ENCODE peak calls at places on chromosome 1, in seven cellular contexts. One of them, this sample, is unnamed.

GRCh38 chr1:51327386-51327785 is 3.0 kb downstream of the TTC39A start:
- DNase-seq in fibroblast of lung: peak
- DNase-seq in kidney: no peak
- DNase-seq in cardiac fibroblast: peak
- DNase-seq in foreskin fibroblast: no peak
- DNase-seq in tibial nerve: no peak
- DNase-seq in RWPE2: no peak
- DNase-seq in this sample: no peak

GRCh38 chr1:241612533-241613505 is 27.4 kb downstream of the CHML start:
- DNase-seq in cardiac fibroblast: peak
- DNase-seq in tibial nerve: no peak
- DNase-seq in fibroblast of lung: peak
- DNase-seq in kidney: no peak
- DNase-seq in RWPE2: no peak
- DNase-seq in foreskin fibroblast: peak
- DNase-seq in this sample: no peak

GRCh38 chr1:168960595-168960994 is 145.9 kb upstream of the ATP1B1 start:
- DNase-seq in foreskin fibroblast: no peak
- DNase-seq in cardiac fibroblast: peak
- DNase-seq in kidney: no peak
- DNase-seq in fibroblast of lung: no peak
- DNase-seq in tibial nerve: no peak
- DNase-seq in RWPE2: no peak
- DNase-seq in this sample: no peak

GRCh38 chr1:43711524-43712386 is 4.4 kb downstream of the ST3GAL3 start:
- DNase-seq in tibial nerve: no peak
- DNase-seq in kidney: no peak
- DNase-seq in RWPE2: no peak
- DNase-seq in foreskin fibroblast: peak
- DNase-seq in fibroblast of lung: peak
- DNase-seq in cardiac fibroblast: peak
- DNase-seq in this sample: no peak

GRCh38 chr1:39508266-39508665 is 16.8 kb downstream of the BMP8A start:
- DNase-seq in fibroblast of lung: no peak
- DNase-seq in foreskin fibroblast: no peak
- DNase-seq in RWPE2: no peak
- DNase-seq in cardiac fibroblast: no peak
- DNase-seq in kidney: no peak
- DNase-seq in tibial nerve: no peak
- DNase-seq in this sample: no peak

GRCh38 chr1:51760872-51761271 is 117.7 kb downstream of the NRDC start:
- DNase-seq in foreskin fibroblast: no peak
- DNase-seq in fibroblast of lung: peak
- DNase-seq in kidney: no peak
- DNase-seq in tibial nerve: no peak
- DNase-seq in cardiac fibroblast: peak
- DNase-seq in RWPE2: no peak
- DNase-seq in this sample: no peak

GRCh38 chr1:34885405-34886247 is 26.1 kb upstream of the SMIM12 start:
- DNase-seq in tibial nerve: no peak
- DNase-seq in foreskin fibroblast: peak
- DNase-seq in RWPE2: no peak
- DNase-seq in kidney: no peak
- DNase-seq in fibroblast of lung: peak
- DNase-seq in cardiac fibroblast: peak
- DNase-seq in this sample: no peak

GRCh38 chr1:172141351-172142000 is 279.0 kb upstream of the C1orf105 start:
- DNase-seq in tibial nerve: no peak
- DNase-seq in fibroblast of lung: no peak
- DNase-seq in RWPE2: no peak
- DNase-seq in foreskin fibroblast: no peak
- DNase-seq in cardiac fibroblast: peak
- DNase-seq in kidney: no peak
- DNase-seq in this sample: no peak

GRCh38 chr1:182122265-182122664 is 60.8 kb upstream of the ZNF648 start:
- DNase-seq in cardiac fibroblast: no peak
- DNase-seq in foreskin fibroblast: no peak
- DNase-seq in kidney: no peak
- DNase-seq in tibial nerve: no peak
- DNase-seq in RWPE2: no peak
- DNase-seq in fibroblast of lung: no peak
- DNase-seq in this sample: no peak

GRCh38 chr1:9181990-9182783 is 52.4 kb upstream of the H6PD start:
- DNase-seq in kidney: peak
- DNase-seq in RWPE2: no peak
- DNase-seq in fibroblast of lung: no peak
- DNase-seq in cardiac fibroblast: peak
- DNase-seq in foreskin fibroblast: peak
- DNase-seq in tibial nerve: no peak
- DNase-seq in this sample: peak

GRCh38 chr1:63448741-63449140 is 74.3 kb downstream of the ITGB3BP start:
- DNase-seq in fibroblast of lung: no peak
- DNase-seq in kidney: no peak
- DNase-seq in foreskin fibroblast: peak
- DNase-seq in cardiac fibroblast: peak
- DNase-seq in RWPE2: no peak
- DNase-seq in tibial nerve: no peak
- DNase-seq in this sample: no peak

GRCh38 chr1:72007312-72007711 is 275.0 kb downstream of the NEGR1 start:
- DNase-seq in foreskin fibroblast: peak
- DNase-seq in RWPE2: no peak
- DNase-seq in kidney: no peak
- DNase-seq in fibroblast of lung: no peak
- DNase-seq in cardiac fibroblast: no peak
- DNase-seq in tibial nerve: no peak
- DNase-seq in this sample: no peak

GRCh38 chr1:46422261-46422871 is 28.2 kb downstream of the FAAH start:
- DNase-seq in foreskin fibroblast: no peak
- DNase-seq in fibroblast of lung: no peak
- DNase-seq in kidney: peak
- DNase-seq in RWPE2: no peak
- DNase-seq in cardiac fibroblast: no peak
- DNase-seq in tibial nerve: no peak
- DNase-seq in this sample: no peak

GRCh38 chr1:8174807-8175206 is 143.1 kb upstream of the SLC45A1 start:
- DNase-seq in foreskin fibroblast: no peak
- DNase-seq in cardiac fibroblast: no peak
- DNase-seq in RWPE2: no peak
- DNase-seq in kidney: no peak
- DNase-seq in fibroblast of lung: no peak
- DNase-seq in tibial nerve: no peak
- DNase-seq in this sample: no peak

GRCh38 chr1:109281680-109282496 is 1.1 kb downstream of the PSRC1 start:
- DNase-seq in RWPE2: no peak
- DNase-seq in cardiac fibroblast: peak
- DNase-seq in foreskin fibroblast: peak
- DNase-seq in kidney: no peak
- DNase-seq in fibroblast of lung: no peak
- DNase-seq in tibial nerve: no peak
- DNase-seq in this sample: no peak

GRCh38 chr1:33256335-33256700 is at the start of gene ZNF362:
- DNase-seq in foreskin fibroblast: peak
- DNase-seq in cardiac fibroblast: peak
- DNase-seq in tibial nerve: no peak
- DNase-seq in RWPE2: no peak
- DNase-seq in fibroblast of lung: peak
- DNase-seq in kidney: peak
- DNase-seq in this sample: peak

GRCh38 chr1:1665815-1666251 is 7.0 kb upstream of the CDK11B start:
- DNase-seq in tibial nerve: no peak
- DNase-seq in kidney: peak
- DNase-seq in cardiac fibroblast: no peak
- DNase-seq in fibroblast of lung: no peak
- DNase-seq in foreskin fibroblast: peak
- DNase-seq in RWPE2: no peak
- DNase-seq in this sample: no peak

GRCh38 chr1:185789846-185790735 is 55.9 kb downstream of the HMCN1 start:
- DNase-seq in kidney: no peak
- DNase-seq in tibial nerve: no peak
- DNase-seq in cardiac fibroblast: peak
- DNase-seq in fibroblast of lung: peak
- DNase-seq in foreskin fibroblast: peak
- DNase-seq in RWPE2: no peak
- DNase-seq in this sample: no peak

GRCh38 chr1:40241372-40241771 is 6.4 kb upstream of the TMCO2 start:
- DNase-seq in tibial nerve: no peak
- DNase-seq in foreskin fibroblast: no peak
- DNase-seq in fibroblast of lung: no peak
- DNase-seq in cardiac fibroblast: no peak
- DNase-seq in RWPE2: no peak
- DNase-seq in kidney: no peak
- DNase-seq in this sample: peak

GRCh38 chr1:75470448-75470847 is 140.5 kb downstream of the SLC44A5 start:
- DNase-seq in fibroblast of lung: no peak
- DNase-seq in cardiac fibroblast: no peak
- DNase-seq in kidney: no peak
- DNase-seq in RWPE2: no peak
- DNase-seq in foreskin fibroblast: no peak
- DNase-seq in tibial nerve: no peak
- DNase-seq in this sample: no peak

GRCh38 chr1:20787775-20788488 is 825 bp upstream of the HP1BP3 start:
- DNase-seq in RWPE2: no peak
- DNase-seq in kidney: no peak
- DNase-seq in cardiac fibroblast: peak
- DNase-seq in tibial nerve: no peak
- DNase-seq in fibroblast of lung: peak
- DNase-seq in foreskin fibroblast: peak
- DNase-seq in this sample: no peak

GRCh38 chr1:11701551-11701961 is 10.0 kb downstream of the DRAXIN start:
- DNase-seq in cardiac fibroblast: no peak
- DNase-seq in fibroblast of lung: no peak
- DNase-seq in kidney: no peak
- DNase-seq in tibial nerve: no peak
- DNase-seq in foreskin fibroblast: peak
- DNase-seq in RWPE2: no peak
- DNase-seq in this sample: no peak

GRCh38 chr1:41754540-41754939 is 164.2 kb downstream of the HIVEP3 start:
- DNase-seq in cardiac fibroblast: no peak
- DNase-seq in kidney: no peak
- DNase-seq in foreskin fibroblast: no peak
- DNase-seq in RWPE2: no peak
- DNase-seq in tibial nerve: no peak
- DNase-seq in fibroblast of lung: no peak
- DNase-seq in this sample: no peak
- TF ChIP-seq CTCF in cardiac fibroblast: no peak
- TF ChIP-seq CTCF in kidney: no peak
- TF ChIP-seq CTCF in foreskin fibroblast: no peak
- TF ChIP-seq CTCF in RWPE2: peak
- TF ChIP-seq CTCF in tibial nerve: no peak
- TF ChIP-seq CTCF in fibroblast of lung: no peak
- TF ChIP-seq CTCF in this sample: peak

DNA sequence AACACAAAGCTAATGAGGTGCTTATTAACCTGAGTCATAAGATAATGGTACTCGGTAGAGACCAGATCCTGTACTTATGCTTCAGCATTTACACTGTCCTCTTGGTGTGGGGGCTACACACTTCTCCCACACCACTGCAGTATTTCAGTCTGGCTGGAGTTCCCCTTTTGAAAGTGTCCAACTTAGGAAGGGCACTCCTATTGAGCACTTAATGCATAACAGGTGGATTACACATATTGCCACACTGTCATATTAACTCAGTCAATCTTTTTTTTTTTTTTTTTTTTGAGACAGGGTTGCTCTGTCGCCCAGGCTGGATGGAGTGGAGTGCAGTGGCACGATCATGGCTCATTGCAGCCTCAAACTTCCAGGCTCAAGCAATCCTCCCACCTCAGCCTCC is 1.5 kb downstream of the GPATCH4 start:
- DNase-seq in RWPE2: no peak
- DNase-seq in kidney: no peak
- DNase-seq in cardiac fibroblast: peak
- DNase-seq in foreskin fibroblast: peak
- DNase-seq in tibial nerve: no peak
- DNase-seq in fibroblast of lung: peak
- DNase-seq in this sample: no peak
- H3K4me3 ChIP-seq in RWPE2: no peak
- H3K4me3 ChIP-seq in kidney: no peak
- H3K4me3 ChIP-seq in cardiac fibroblast: no peak
- H3K4me3 ChIP-seq in foreskin fibroblast: no peak
- H3K4me3 ChIP-seq in tibial nerve: no peak
- H3K4me3 ChIP-seq in fibroblast of lung: no peak
- H3K4me3 ChIP-seq in this sample: peak

DNA sequence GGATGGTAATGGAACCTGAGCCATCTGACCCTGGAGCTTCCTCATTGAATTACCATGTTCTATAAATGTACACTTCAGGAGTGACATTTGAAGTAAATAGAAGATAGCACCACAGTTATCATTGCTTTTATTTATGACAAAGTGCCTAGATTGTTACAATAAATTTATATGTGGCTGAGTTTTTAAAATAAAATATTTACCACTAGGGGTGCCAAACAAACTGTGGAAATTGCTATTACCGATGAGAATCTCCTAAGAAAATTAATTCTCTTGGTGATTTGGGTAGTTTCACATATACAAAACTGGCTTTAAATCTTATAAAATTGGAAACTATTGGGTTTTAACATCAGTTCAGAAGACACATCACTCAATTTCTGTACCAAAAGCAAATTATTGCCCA is 1.4 kb upstream of the TNR start:
- DNase-seq in cardiac fibroblast: no peak
- DNase-seq in fibroblast of lung: no peak
- DNase-seq in kidney: no peak
- DNase-seq in tibial nerve: no peak
- DNase-seq in RWPE2: no peak
- DNase-seq in foreskin fibroblast: no peak
- DNase-seq in this sample: no peak
- TF ChIP-seq CTCF in cardiac fibroblast: no peak
- TF ChIP-seq CTCF in fibroblast of lung: no peak
- TF ChIP-seq CTCF in kidney: no peak
- TF ChIP-seq CTCF in tibial nerve: no peak
- TF ChIP-seq CTCF in RWPE2: peak
- TF ChIP-seq CTCF in foreskin fibroblast: no peak
- TF ChIP-seq CTCF in this sample: peak

DNA sequence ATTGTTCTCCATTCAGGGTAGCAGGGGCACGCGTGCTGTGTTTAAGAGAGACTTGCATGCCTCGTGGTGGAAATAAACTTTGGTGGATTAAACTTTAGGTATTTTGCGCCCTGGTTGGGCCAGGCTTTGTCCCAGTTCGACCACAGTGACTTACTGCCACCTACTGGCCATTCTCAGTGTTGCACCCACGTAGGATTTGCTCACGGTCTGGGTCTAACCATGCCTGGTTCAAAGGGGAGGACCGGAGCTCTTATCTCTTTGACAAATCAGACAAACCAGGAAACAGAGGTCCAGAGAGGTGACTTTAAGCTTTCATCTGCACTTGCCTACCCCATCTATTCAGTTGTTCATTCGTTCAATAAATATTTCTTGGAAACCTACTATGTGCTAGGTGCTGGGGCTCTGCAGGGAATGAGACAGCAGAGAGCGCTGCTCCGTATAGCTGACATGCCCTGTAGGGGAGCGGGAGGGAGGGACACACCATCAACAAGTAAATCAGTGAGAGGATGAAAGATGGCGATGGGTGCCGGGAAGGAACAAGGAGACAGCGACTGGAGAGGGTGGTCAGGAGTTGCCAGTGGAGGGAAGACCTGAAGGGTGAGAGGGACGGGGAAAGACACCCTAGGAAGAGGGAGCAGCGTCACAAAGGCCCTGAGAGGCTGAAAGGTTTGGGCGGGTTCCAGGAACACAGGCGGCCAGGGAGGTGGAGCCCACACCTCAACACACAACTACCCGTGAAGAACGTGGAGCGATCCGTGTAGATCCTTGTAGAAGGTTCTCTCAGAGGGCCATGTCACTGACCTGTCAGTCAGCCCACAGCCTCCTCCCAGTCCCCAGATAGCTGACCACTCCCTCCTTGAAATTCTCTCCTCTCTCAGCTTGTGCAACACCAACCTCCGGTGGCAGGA is 27.2 kb upstream of the TINAGL1 start:
- DNase-seq in cardiac fibroblast: peak
- DNase-seq in RWPE2: no peak
- DNase-seq in tibial nerve: peak
- DNase-seq in kidney: peak
- DNase-seq in fibroblast of lung: peak
- DNase-seq in foreskin fibroblast: peak
- DNase-seq in this sample: peak
- H3K4me3 ChIP-seq in cardiac fibroblast: peak
- H3K4me3 ChIP-seq in RWPE2: peak
- H3K4me3 ChIP-seq in tibial nerve: no peak
- H3K4me3 ChIP-seq in kidney: peak
- H3K4me3 ChIP-seq in fibroblast of lung: peak
- H3K4me3 ChIP-seq in foreskin fibroblast: peak
- H3K4me3 ChIP-seq in this sample: peak